ENCODE peak calls at places on chromosomes 2 and 18, in seven cellular contexts. R is HCT116, C is K562, D is HepG2, A is GM12878, N is mammary epithelial cell, Z is hepatocyte. Y is an unnamed sample.

GRCh38 chr18:24659837-24660720 is 199.6 kb downstream of the HRH4 start:
- DNase-seq in D (no peak), C (no peak), N (peak), A (no peak), Z (no peak), R (no peak), Y (no peak)

GRCh38 chr2:64018715-64019082 is 529 bp downstream of the VPS54 start:
- DNase-seq in Z (peak), C (peak), D (no peak), N (no peak), R (no peak), A (no peak), Y (peak)

GRCh38 chr2:23616630-23617029 is 231.7 kb downstream of the KLHL29 start:
- DNase-seq in N (no peak), D (no peak), R (no peak), Z (no peak), C (no peak), A (no peak), Y (no peak)

GRCh38 chr2:217937446-217937845 is 65.3 kb downstream of the TNS1 start:
- DNase-seq in Z (no peak), N (no peak), A (no peak), R (no peak), C (no peak), D (no peak), Y (peak)

GRCh38 chr2:85394256-85394655 is 15.9 kb downstream of the CAPG start:
- DNase-seq in Z (no peak), D (no peak), C (no peak), N (no peak), R (no peak), A (no peak), Y (no peak)

GRCh38 chr2:111199840-111200239 is 79.1 kb downstream of the BCL2L11 start:
- DNase-seq in C (no peak), A (no peak), N (no peak), R (no peak), Z (no peak), D (no peak), Y (no peak)

GRCh38 chr2:182542501-182543258 is 115.8 kb upstream of the PDE1A start:
- DNase-seq in A (no peak), D (no peak), Z (no peak), R (no peak), C (no peak), N (no peak), Y (peak)

GRCh38 chr2:183927367-183928355 is 670.7 kb upstream of the ZNF804A start:
- DNase-seq in D (no peak), R (no peak), A (no peak), N (peak), Z (peak), C (no peak), Y (peak)

GRCh38 chr2:113275556-113276215 is 3.0 kb downstream of the PAX8 start:
- DNase-seq in N (no peak), R (no peak), A (no peak), C (no peak), D (no peak), Z (no peak), Y (no peak)

GRCh38 chr2:113276216-113276905 is 2.4 kb downstream of the PAX8 start:
- DNase-seq in Z (no peak), D (no peak), N (no peak), C (no peak), R (no peak), A (no peak), Y (no peak)

GRCh38 chr2:113274427-113274826 is 4.3 kb downstream of the PAX8 start:
- DNase-seq in A (no peak), R (no peak), C (no peak), Z (no peak), D (no peak), N (no peak), Y (no peak)

GRCh38 chr2:113272463-113272862 is 6.3 kb downstream of the PAX8 start:
- DNase-seq in C (no peak), N (no peak), R (no peak), Z (no peak), A (no peak), D (no peak), Y (no peak)

DNA sequence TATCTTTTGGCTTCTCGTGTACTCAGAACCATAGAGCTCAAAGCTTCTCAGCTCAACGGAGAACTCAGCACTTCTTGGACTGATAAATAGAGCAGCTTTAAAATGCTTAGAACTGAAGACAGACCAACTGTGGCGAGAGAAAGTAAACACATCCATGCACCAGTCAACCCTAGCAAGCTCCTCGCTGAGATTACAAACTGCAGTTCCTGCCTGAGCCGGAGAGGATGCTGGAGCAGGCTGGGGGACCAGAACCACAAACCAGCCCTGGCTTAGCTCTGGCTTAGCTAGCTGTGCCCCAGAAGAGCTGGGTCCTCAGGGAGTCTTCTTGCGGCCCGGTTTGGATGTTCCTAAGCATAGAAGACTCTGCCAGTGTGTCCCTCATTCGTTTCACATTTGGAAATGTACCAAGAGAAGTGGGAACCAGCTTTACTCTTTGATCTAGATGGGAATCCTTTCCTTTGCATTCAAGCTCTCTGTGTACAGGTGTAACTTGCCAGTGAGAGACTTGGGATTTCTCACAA is 5.6 kb downstream of the PAX8 start:
- DNase-seq in R (no peak), N (no peak), A (no peak), D (peak), C (no peak), Z (peak), Y (peak)
- TF ChIP-seq EZH2 in R (no peak), N (no peak), A (no peak), D (no peak), C (no peak), Z (no peak), Y (no peak)

DNA sequence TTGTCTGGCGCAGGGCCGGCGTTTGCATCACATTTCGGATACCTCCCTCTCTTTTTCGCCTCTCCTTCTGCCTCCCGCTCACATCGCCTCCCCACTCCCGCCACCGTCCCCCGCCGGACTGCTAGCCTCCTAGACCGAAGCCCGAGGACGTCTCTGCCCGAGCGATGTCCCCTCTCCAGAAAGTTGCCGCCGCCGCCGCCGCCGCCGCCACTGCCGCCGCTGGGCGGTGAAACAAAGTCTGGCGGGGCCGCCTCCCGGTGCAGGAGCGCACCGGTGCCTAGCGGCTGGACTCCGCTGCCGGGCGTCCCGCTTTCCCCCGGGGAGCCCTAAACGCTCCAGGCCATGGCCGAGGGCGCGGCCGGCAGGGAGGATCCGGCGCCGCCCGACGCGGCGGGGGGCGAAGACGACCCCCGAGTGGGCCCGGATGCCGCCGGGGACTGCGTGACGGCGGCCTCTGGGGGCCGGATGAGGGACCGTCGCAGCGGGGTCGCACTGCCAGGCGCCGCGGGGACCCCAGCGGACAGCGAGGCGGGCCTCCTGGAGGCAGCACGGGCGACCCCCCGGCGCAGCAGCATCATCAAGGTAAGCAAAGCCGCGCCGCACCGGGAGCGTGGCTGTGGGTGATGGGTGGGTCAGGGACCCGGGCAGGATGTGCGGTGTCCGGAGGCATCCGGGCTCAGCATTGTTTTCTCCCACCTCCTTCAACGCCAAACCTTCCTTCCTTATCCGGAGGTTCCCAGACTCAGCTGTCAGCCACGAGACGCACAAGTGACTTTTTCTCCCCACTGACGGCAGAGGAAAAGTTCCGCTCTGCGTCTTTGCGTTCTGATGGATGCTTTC is 585 bp downstream of the PLCL1 start:
- DNase-seq in Z (peak), C (peak), R (no peak), N (no peak), D (no peak), A (no peak), Y (peak)
- TF ChIP-seq EZH2 in Z (peak), C (no peak), R (no peak), N (no peak), D (no peak), A (no peak), Y (no peak)

GRCh38 chr2:237860273-237860935 is 981 bp downstream of the RAMP1 start:
- DNase-seq in C (no peak), A (no peak), N (no peak), Z (no peak), D (no peak), R (no peak), Y (peak)

GRCh38 chr2:237858294-237859081 is 935 bp upstream of the RAMP1 start:
- DNase-seq in C (peak), R (no peak), A (peak), N (peak), Z (peak), D (peak), Y (peak)

GRCh38 chr2:237857791-237858190 is 1.6 kb upstream of the RAMP1 start:
- DNase-seq in D (no peak), R (no peak), Z (no peak), A (no peak), C (no peak), N (no peak), Y (no peak)

GRCh38 chr2:237859082-237859433 is 365 bp upstream of the RAMP1 start:
- DNase-seq in D (no peak), A (no peak), R (no peak), Z (no peak), C (no peak), N (no peak), Y (no peak)

DNA sequence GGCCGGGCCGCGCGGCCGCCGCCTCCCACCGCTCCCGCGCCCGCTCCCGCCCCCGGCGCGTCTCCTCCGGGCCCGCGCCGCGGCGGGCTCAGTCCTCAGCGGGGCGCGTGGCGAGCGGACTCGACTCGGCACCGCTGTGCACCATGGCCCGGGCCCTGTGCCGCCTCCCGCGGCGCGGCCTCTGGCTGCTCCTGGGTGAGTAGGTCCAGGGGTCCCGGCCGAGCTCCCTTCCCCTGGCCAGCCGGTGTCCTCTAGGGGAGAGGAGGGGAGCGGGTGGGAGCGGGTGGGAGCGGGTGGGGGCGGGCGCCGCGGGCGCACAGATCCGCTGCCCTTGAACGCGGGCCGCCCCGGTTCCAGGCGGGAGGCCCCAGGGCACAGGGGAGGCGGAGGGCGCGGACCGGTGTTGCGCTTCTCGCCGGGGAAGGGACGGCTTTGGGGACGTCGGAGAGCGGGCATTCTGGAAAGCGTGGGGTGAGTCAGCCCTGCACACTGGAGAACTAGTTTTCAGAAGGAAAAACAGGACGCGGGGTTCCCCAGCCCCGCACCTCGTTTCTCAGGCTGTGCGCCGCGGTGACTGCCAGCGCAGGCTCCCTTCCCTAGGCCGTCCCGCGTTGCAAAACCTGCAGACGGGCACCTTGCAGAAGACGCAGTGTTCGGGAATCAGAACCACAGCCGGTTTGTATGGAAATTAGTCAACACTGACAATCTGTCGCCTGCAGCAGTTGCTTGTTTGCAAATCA is at the start of gene RAMP1:
- DNase-seq in R (no peak), N (no peak), Z (peak), D (no peak), C (no peak), A (no peak), Y (peak)
- TF ChIP-seq EZH2 in R (no peak), N (no peak), Z (no peak), D (no peak), C (no peak), A (no peak), Y (no peak)

DNA sequence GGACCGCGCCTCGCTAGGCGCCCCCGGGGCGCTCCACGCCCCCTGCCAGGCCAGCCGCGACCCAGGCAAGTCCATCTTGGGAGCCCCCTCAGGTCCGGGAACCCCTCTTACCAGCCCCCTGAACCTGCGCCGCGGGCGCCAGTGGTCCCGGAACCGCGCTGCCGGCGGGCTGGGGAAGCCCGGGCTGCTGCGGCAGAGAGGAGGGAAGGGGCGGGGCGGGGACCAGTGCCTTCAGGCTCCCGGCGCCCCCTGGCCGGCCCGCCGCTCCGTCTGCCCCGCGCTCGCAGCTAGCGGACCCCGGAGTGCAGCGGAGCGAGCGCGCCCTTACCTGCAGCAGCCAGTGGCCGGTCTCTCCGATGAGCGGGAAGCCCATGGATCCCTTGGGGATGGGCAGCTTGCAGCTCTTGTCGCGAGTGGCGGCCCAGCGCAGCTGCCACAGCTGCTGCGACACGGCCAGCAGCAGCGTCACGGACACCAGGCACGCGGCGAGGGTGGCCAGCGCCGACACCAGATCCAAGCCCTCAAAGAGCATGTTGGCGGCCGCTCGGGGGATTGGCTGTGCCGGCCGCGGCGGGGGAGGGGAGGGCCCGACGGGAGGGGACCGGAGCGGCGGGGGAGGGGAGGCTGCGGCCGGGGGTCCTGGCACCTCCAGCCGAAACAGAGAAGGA is at the start of gene CYP26B1:
- DNase-seq in Z (peak), R (no peak), C (no peak), N (no peak), D (no peak), A (no peak), Y (no peak)
- TF ChIP-seq EZH2 in Z (peak), R (no peak), C (no peak), N (no peak), D (no peak), A (no peak), Y (peak)

DNA sequence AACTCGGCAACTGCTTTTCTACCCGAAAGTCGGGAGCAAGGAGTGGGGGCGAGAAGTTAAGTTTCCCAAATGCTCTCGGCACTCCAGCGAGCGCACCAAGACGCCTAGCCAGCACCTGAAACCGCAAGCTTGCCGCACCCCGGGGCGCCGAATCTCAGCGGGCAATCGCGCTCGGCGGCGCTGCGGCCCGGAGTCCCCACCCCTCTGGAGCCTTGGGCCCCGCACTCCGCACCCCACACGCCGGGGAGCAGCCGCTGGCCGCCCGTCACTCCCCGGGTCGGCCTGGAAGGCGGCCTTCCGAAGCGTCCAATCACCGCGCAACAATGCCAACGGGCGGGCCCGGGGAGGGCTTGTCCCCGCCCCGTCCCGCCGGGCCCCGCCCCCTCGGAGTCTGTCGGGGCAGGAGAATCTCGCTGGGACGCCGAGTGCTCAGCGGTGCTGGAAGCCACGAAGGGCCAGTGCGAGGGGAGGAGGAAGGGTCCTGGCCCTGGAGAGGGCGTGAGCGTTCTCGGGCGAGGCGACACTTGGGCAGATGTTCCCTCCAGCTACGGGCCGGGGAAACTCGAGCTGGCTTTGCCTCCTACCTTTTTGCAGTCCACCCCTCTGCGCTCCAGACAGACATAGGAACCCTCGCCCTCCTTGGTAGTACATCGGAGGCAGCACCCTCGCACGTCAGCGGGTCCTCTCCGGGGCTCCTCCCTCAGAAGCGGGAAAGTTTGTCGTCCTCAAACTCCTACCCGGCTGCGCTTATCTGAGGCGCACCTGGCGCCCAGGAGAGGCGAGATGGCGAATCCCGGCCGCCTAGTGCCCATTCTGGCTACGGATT is 1.1 kb upstream of the ZBTB7C start:
- DNase-seq in N (peak), Z (peak), A (no peak), C (peak), D (peak), R (peak), Y (peak)
- TF ChIP-seq EZH2 in N (no peak), Z (no peak), A (peak), C (no peak), D (peak), R (no peak), Y (peak)

DNA sequence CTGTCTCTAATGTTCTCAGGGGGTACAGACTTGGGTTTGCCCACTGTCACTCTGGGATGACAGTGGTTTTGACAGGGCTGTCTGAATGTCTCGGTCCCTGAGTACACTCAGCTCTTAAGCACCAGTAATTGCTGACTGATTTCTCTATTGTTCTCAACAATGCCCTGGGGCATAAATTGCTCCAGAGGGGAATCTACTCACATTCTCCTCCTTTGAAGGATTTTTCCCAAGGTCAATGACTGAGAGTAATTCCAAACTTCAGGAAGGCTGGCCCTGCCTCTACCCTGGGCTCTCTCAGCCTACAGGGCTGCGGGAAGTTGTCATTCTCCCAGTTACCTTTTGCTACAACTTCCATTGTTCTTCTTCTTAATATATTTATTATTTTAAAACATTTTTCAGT is 36.5 kb downstream of the MC2R start:
- DNase-seq in D (no peak), C (no peak), A (no peak), N (no peak), Z (no peak), R (no peak), Y (no peak)
- TF ChIP-seq EZH2 in D (no peak), C (no peak), A (no peak), N (no peak), Z (no peak), R (no peak), Y (no peak)

GRCh38 chr2:175342085-175342484 is 160.6 kb upstream of the ATP5MC3 start:
- DNase-seq in R (no peak), C (no peak), N (no peak), Z (no peak), A (no peak), D (no peak), Y (no peak)
- TF ChIP-seq EZH2 in R (no peak), C (no peak), N (no peak), Z (no peak), A (no peak), D (no peak), Y (no peak)

GRCh38 chr2:172101707-172102158 is 967 bp downstream of the DLX2 start:
- DNase-seq in D (no peak), A (no peak), N (no peak), Z (no peak), R (no peak), C (no peak), Y (no peak)

GRCh38 chr2:172105715-172106124 is 3.0 kb upstream of the DLX2 start:
- DNase-seq in C (no peak), R (no peak), Z (no peak), N (no peak), D (no peak), A (no peak), Y (no peak)

GRCh38 chr2:172102858-172103359 is at the start of gene DLX2:
- DNase-seq in C (peak), R (peak), N (peak), D (peak), A (no peak), Z (peak), Y (peak)

GRCh38 chr2:172102159-172102857 is 392 bp downstream of the DLX2 start:
- DNase-seq in A (no peak), C (no peak), N (peak), D (no peak), Z (no peak), R (no peak), Y (no peak)

DNA sequence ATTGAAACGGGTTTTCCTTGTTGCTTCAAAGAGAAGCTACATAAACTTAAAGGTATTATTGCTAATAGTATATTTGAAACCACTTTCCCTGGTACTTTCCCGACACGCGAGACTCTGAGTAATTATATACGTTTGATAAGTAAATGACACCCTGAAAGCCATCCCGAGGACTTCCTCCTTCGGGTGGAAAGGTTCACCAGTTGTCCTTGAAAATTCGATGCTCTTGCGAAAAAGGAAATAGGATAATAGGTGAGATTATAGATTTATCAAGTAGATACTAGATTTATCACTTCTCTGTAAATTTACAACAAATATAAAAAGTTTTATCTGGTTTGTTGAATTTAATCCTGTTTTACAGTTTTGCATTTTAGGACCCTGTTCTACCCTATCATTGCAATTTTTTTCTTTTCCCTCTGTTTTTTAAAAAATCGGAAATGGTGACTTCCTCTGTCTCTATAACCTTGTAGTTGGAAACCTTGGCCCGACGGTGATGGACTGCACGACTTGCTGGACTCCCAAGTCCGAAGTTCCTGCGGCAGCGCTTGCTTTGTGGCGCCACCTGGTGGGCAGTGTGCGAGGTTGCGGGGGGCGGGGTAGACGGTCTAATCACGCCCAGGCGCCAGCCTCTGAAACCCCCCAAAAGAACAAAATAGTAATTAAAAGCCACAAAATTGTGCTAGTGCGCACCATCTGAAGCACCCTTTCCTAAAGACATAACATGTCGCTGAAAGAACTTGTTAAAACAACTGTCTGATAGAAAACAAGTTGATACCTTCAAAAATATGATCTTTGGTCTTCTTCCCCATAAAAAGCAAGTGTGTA is 982 bp upstream of the DLX2 start:
- DNase-seq in R (peak), C (peak), A (peak), N (peak), Z (peak), D (peak), Y (peak)
- TF ChIP-seq EZH2 in R (no peak), C (no peak), A (no peak), N (no peak), Z (no peak), D (peak), Y (peak)